ENCODE peak calls at places on chromosomes 6 and 20, in five cellular contexts. S is brain microvascular endothelial cell; L is vagina; K is CD8-positive, alpha-beta T cell; B is cardiac muscle cell. W is an unnamed sample.

GRCh38 chr20:22382742-22383141 is 201.6 kb downstream of the FOXA2 start:
- DNase-seq in B (no peak), L (no peak), S (no peak), K (no peak), W (no peak)

GRCh38 chr6:20906938-20907337 is 372.7 kb downstream of the CDKAL1 start:
- DNase-seq in B (no peak), S (peak), L (no peak), K (no peak), W (no peak)

GRCh38 chr20:46040902-46041535 is 12.0 kb downstream of the SLC12A5 start:
- DNase-seq in S (no peak), K (no peak), B (peak), L (no peak), W (no peak)

GRCh38 chr6:9028086-9028485 is 592.7 kb upstream of the SLC35B3 start:
- DNase-seq in B (no peak), L (no peak), S (no peak), K (no peak), W (no peak)

GRCh38 chr6:3358413-3359090 is 98.3 kb downstream of the SLC22A23 start:
- DNase-seq in L (no peak), S (no peak), K (no peak), B (no peak), W (no peak)

GRCh38 chr6:51007237-51007636 is 188.6 kb downstream of the TFAP2B start:
- DNase-seq in S (no peak), L (no peak), B (no peak), K (no peak), W (no peak)

GRCh38 chr20:12700701-12701100 is 308.1 kb upstream of the SPTLC3 start:
- DNase-seq in S (no peak), B (no peak), K (no peak), L (no peak), W (no peak)

GRCh38 chr6:106553440-106553839 is 75.9 kb downstream of the RTN4IP1 start:
- DNase-seq in L (no peak), S (no peak), B (no peak), K (no peak), W (no peak)

GRCh38 chr6:169171951-169172350 is 81.7 kb downstream of the THBS2 start:
- DNase-seq in L (peak), B (no peak), S (peak), K (no peak), W (no peak)

GRCh38 chr20:53623454-53624206 is 30.0 kb upstream of the ZNF217 start:
- DNase-seq in S (peak), B (peak), L (peak), K (no peak), W (no peak)

GRCh38 chr6:83592770-83593394 is 80.5 kb downstream of the PRSS35 start:
- DNase-seq in L (no peak), S (peak), K (no peak), B (peak), W (no peak)

GRCh38 chr6:77813090-77813489 is 160.3 kb downstream of the MEI4 start:
- DNase-seq in L (no peak), B (no peak), S (no peak), K (no peak), W (no peak)

GRCh38 chr20:52833901-52834300 is 138.3 kb upstream of the TSHZ2 start:
- DNase-seq in S (no peak), L (no peak), K (no peak), B (no peak), W (no peak)

DNA sequence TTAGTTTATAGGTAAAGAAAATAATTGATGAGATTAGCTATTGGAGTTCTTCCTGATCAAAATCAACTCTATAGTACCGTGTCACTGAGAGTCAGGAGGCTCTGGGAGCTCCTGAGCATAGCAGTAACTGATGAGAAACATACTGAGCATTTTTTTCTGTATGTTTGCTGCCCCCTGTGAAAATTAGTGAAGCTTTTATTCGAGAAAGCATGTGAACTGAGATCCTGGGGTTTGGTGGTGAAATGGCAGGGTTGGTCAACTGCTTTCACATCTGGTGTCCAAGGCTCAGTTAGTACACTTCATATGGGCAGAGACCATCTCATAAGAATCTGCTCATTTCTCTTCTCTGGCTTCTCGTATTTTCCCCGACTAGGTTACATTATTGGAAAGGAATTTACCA is 4.1 kb upstream of the ABT1 start:
- DNase-seq in B (no peak), L (no peak), K (no peak), S (no peak), W (no peak)
- TF ChIP-seq CTCF in B (no peak), L (no peak), K (no peak), S (no peak), W (no peak)

GRCh38 chr20:4063631-4064030 is 48.3 kb upstream of the RNF24 start:
- DNase-seq in K (no peak), S (peak), B (peak), L (no peak), W (no peak)
- TF ChIP-seq CTCF in K (no peak), S (no peak), B (no peak), L (no peak), W (no peak)

GRCh38 chr6:4775591-4776492 is at the start of gene CDYL:
- DNase-seq in B (peak), K (peak), L (peak), S (peak), W (peak)
- TF ChIP-seq CTCF in B (no peak), K (no peak), L (no peak), S (no peak), W (no peak)

GRCh38 chr6:155170519-155170918 is 93.3 kb upstream of the CLDN20 start:
- DNase-seq in B (no peak), K (no peak), S (no peak), L (no peak), W (no peak)

GRCh38 chr6:155171109-155171746 is 92.6 kb upstream of the CLDN20 start:
- DNase-seq in S (peak), B (no peak), L (no peak), K (peak), W (no peak)

GRCh38 chr6:155171747-155172191 is 92.0 kb upstream of the CLDN20 start:
- DNase-seq in L (no peak), K (no peak), B (no peak), S (peak), W (no peak)

GRCh38 chr6:155177369-155177961 is 86.3 kb upstream of the CLDN20 start:
- DNase-seq in K (no peak), B (peak), L (no peak), S (peak), W (no peak)

DNA sequence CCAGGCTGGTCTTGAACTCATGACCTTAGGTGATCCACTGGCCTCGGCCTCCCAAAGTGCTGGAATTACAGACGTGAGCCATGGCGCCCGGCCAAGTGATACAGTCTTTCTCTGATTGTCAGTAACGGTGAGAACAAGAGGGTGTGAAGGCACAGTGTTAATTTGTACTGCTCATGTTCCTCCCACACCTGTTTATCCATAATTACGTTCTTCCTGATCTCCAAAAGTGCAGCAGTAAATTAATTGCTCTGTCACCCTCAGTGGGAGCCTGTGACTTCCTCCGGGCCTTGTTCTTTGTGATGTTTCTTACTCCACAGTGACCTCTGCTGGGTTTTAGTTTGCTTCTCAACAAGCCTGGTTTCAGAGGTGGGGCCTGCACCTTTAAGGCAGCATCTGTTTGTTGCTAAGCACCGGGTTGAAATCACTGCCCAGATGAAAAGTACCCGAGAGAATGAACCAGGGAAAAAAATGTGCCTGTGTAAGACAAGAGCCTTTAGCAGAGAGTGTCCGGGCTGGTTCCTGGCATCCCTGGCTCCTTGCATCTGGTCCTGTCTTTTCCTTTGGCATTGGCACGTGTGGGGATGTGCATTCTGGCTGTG is 89.1 kb upstream of the CLDN20 start:
- DNase-seq in S (peak), L (no peak), B (peak), K (peak), W (no peak)
- TF ChIP-seq CTCF in S (peak), L (peak), B (peak), K (peak), W (no peak)

GRCh38 chr6:138035070-138035469 is 72.1 kb downstream of the PERP start:
- DNase-seq in L (no peak), S (no peak), K (no peak), B (no peak), W (no peak)
- TF ChIP-seq CTCF in L (no peak), S (no peak), K (no peak), B (no peak), W (no peak)

GRCh38 chr20:38343107-38343797 is 3.0 kb upstream of the LBP start:
- DNase-seq in K (no peak), S (no peak), B (no peak), L (no peak), W (no peak)

GRCh38 chr20:38346741-38347140 is 459 bp downstream of the LBP start:
- DNase-seq in S (no peak), K (no peak), B (no peak), L (no peak), W (no peak)

GRCh38 chr20:38345643-38346042 is 639 bp upstream of the LBP start:
- DNase-seq in L (no peak), B (no peak), K (no peak), S (no peak), W (no peak)

GRCh38 chr20:38343798-38344701 is 2.2 kb upstream of the LBP start:
- DNase-seq in L (no peak), B (no peak), S (no peak), K (no peak), W (no peak)

GRCh38 chr20:38346247-38346651 is at the start of gene LBP:
- DNase-seq in L (no peak), S (no peak), K (no peak), B (no peak), W (no peak)
- TF ChIP-seq CTCF in L (no peak), S (no peak), K (no peak), B (no peak), W (no peak)

GRCh38 chr6:24600903-24601302 is 45.1 kb downstream of the KIAA0319 start:
- DNase-seq in B (no peak), K (no peak), S (no peak), L (no peak), W (no peak)
- TF ChIP-seq CTCF in B (no peak), K (no peak), S (no peak), L (no peak), W (no peak)

GRCh38 chr20:63295422-63295821 is 2.4 kb downstream of the COL20A1 start:
- DNase-seq in B (no peak), S (no peak), K (peak), L (no peak), W (no peak)
- TF ChIP-seq CTCF in B (no peak), S (peak), K (no peak), L (no peak), W (no peak)

DNA sequence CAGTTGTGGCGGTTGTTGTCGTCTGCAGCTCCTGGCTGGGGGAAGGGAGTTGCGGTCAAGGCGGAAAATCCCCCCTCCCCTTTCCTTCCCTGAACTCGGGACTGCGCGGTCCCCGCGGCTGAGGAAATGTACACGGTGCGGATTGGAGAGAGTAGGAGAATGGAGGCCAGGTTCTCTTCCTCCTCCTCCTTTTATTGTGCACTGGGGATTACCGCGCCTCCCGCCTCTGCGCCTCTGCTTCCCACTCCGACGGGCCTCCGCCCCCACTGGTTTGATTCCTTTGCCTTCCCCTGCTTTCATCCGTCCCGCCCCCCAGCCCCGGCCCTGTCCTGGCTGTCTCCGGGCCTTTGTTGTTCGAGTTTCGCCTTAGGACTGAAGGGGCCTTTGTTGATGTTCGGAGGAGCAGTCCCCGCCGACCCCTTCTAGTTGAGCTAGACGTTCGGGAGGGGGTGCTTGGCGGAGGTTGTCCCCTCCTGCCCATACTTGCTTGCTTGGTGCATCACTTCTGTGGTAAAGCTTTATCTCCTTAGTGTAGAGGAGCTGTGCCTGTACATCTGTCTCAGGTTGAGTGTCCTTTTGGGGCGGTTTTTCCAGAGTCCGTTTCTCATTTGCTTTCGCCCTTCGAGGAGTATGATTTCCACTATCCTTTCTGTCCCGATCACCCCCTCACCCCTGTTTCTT is 695 bp downstream of the ZNF292 start:
- DNase-seq in L (peak), S (peak), B (peak), K (peak), W (peak)
- TF ChIP-seq CTCF in L (no peak), S (no peak), B (no peak), K (no peak), W (no peak)